ENCODE peak calls at places on chromosome 4, in four cellular contexts. I, Y, E and P are unnamed samples.

GRCh38 chr4:21915761-21916160 is 32.8 kb downstream of the KCNIP4 start:
- DNase-seq in Y (no peak), E (no peak), I (no peak), P (no peak)

GRCh38 chr4:81165853-81166430 is 49.1 kb downstream of the PRKG2 start:
- DNase-seq in E (no peak), Y (no peak), I (no peak), P (no peak)

GRCh38 chr4:25440478-25441030 is 63.5 kb downstream of the ANAPC4 start:
- DNase-seq in Y (peak; percentile 87), I (no peak), E (peak; percentile 83), P (peak; percentile 73)

GRCh38 chr4:7241587-7242125 is 49.3 kb downstream of the SORCS2 start:
- DNase-seq in E (no peak), I (no peak), Y (no peak), P (no peak)

GRCh38 chr4:160523236-160523635 is 1420.4 kb downstream of the RAPGEF2 start:
- DNase-seq in Y (no peak), E (no peak), I (no peak), P (no peak)

GRCh38 chr4:115973768-115974167 is 860.3 kb upstream of the NDST4 start:
- DNase-seq in I (no peak), E (no peak), Y (no peak), P (no peak)

GRCh38 chr4:143386812-143387211 is 50.1 kb downstream of the GAB1 start:
- DNase-seq in I (no peak), Y (no peak), E (no peak), P (no peak)

GRCh38 chr4:62051332-62051731 is 851.2 kb downstream of the ADGRL3 start:
- DNase-seq in I (no peak), Y (no peak), E (no peak), P (no peak)

GRCh38 chr4:1177274-1178141 is 5.1 kb upstream of the SPON2 start:
- DNase-seq in E (no peak), Y (no peak), I (no peak), P (no peak)

GRCh38 chr4:139889901-139890300 is 224.3 kb downstream of the MGST2 start:
- DNase-seq in I (no peak), Y (no peak), E (no peak), P (no peak)

GRCh38 chr4:120156115-120156718 is 89.6 kb upstream of the MAD2L1 start:
- DNase-seq in I (peak; percentile 56), E (peak; percentile 79), Y (no peak), P (peak; percentile 24)

GRCh38 chr4:73387552-73387951 is 16.5 kb upstream of the ALB start:
- DNase-seq in E (no peak), Y (no peak), I (no peak), P (no peak)

GRCh38 chr4:57318694-57319093 is 208.5 kb upstream of the IGFBP7 start:
- DNase-seq in I (no peak), Y (no peak), E (no peak), P (no peak)

GRCh38 chr4:60656171-60656570 is 544.0 kb upstream of the ADGRL3 start:
- DNase-seq in Y (no peak), I (no peak), E (no peak), P (no peak)

GRCh38 chr4:39044364-39044946 is 12.2 kb upstream of the TMEM156 start:
- DNase-seq in E (peak; percentile 94), Y (peak; percentile 95), I (peak; percentile 82), P (peak; percentile 94)
- TF ChIP-seq POLR2A in E (peak; percentile 81), Y (no peak), I (peak; percentile 30), P (peak; percentile 13)

GRCh38 chr4:10891866-10892265 is 207.3 kb upstream of the CLNK start:
- DNase-seq in Y (no peak), I (no peak), E (no peak), P (no peak)
- H3K9me3 ChIP-seq in Y (no peaks in the 10 kb centered on the region), I (no peaks in the 10 kb centered on the region), E (no peaks in the 10 kb centered on the region), P (no peaks in the 10 kb centered on the region)

DNA sequence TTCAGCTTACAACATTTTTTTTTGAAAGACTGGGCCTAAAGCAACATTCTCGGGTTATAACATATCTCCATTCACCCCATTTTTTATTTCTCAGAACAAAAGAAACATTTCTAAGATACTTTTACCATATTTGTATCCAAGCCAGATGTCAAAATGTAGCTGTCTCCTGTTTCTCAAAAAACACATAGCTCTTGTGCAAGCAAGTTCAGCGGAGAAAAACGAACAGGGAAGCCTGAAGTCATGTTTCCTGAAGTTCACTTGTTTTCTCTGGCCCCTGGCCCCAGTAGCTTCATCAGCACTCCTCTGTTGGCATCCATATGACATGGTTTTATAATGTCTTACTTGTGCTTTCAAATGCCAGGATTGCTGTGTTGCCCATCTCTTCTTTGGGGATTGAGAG is 218.2 kb downstream of the BANK1 start:
- DNase-seq in Y (no peak), I (no peak), E (peak; percentile 6), P (no peak)
- TF ChIP-seq POLR2A in Y (no peak), I (no peak), E (no peak), P (no peak)

DNA sequence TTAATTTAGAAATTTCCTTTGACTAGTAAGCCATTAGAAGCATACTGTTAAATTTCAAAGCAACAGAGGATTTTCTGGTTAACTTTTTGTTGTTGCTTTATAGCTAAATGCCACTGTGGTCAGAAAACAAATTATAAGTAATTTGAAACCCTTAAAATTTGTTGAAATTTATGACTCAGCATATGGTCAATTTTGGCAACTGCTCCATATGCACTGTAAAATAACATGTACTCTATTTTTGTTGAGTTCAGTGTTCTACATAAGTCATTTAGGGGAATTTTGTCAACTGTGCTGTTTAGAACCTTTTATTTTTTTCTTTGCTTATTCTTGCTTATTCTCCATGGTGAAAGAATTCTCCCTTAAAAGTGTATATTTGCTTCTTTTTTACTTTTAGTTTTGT is 28.6 kb downstream of the SCLT1 start:
- DNase-seq in E (no peak), Y (no peak), I (no peak), P (no peak)
- H3K9me3 ChIP-seq in E (no peaks in the 10 kb centered on the region), Y (no peaks in the 10 kb centered on the region), I (no peaks in the 10 kb centered on the region), P (peaks cover 32% of the 10 kb centered on the region)